ENCODE peak calls at places on chromosomes 6 and 20, in seven cellular contexts. V is NCI-H2029; O is activated naive CD4-positive, alpha-beta T cell; R is mammary epithelial cell; K is omental fat pad; W is OCI-LY7; J is astrocyte of the spinal cord. E is an unnamed sample.

GRCh38 chr6:23173231-23173630 is 603.9 kb downstream of the HDGFL1 start:
- DNase-seq in V (no peak), O (no peak), R (peak), K (no peak), W (no peak), J (no peak), E (no peak)

GRCh38 chr20:44071526-44072111 is 115.4 kb downstream of the JPH2 start:
- DNase-seq in V (no peak), O (no peak), R (no peak), K (no peak), W (no peak), J (no peak), E (no peak)

GRCh38 chr6:50708664-50709365 is 4.5 kb upstream of the TFAP2D start:
- DNase-seq in V (no peak), O (no peak), R (no peak), K (no peak), W (no peak), J (no peak), E (no peak)

GRCh38 chr20:51488331-51488730 is 54.2 kb downstream of the NFATC2 start:
- DNase-seq in V (no peak), O (no peak), R (no peak), K (no peak), W (no peak), J (no peak), E (no peak)

GRCh38 chr6:79070206-79070825 is 7.7 kb downstream of the PHIP start:
- DNase-seq in V (no peak), O (no peak), R (no peak), K (no peak), W (no peak), J (peak), E (no peak)

GRCh38 chr6:116145786-116146675 is 20.1 kb upstream of the COL10A1 start:
- DNase-seq in V (no peak), O (no peak), R (no peak), K (no peak), W (no peak), J (peak), E (no peak)

GRCh38 chr6:96899019-96899418 is 1.3 kb upstream of the NDUFAF4 start:
- DNase-seq in V (peak), O (no peak), R (peak), K (no peak), W (peak), J (peak), E (peak)

GRCh38 chr6:13355043-13355945 is 27.0 kb upstream of the TBC1D7 start:
- DNase-seq in V (no peak), O (no peak), R (peak), K (no peak), W (peak), J (peak), E (no peak)

GRCh38 chr20:19786311-19786710 is 28.3 kb downstream of the RIN2 start:
- DNase-seq in V (peak), O (no peak), R (peak), K (no peak), W (no peak), J (peak), E (no peak)

GRCh38 chr20:32004963-32005362 is 5.3 kb upstream of the CCM2L start:
- DNase-seq in V (no peak), O (no peak), R (no peak), K (no peak), W (no peak), J (no peak), E (no peak)

GRCh38 chr20:35592339-35592960 is 23.2 kb upstream of the SPAG4 start:
- DNase-seq in V (no peak), O (no peak), R (no peak), K (no peak), W (no peak), J (no peak), E (no peak)

GRCh38 chr6:148935705-148936306 is 189.0 kb downstream of the UST start:
- DNase-seq in V (no peak), O (no peak), R (peak), K (no peak), W (no peak), J (peak), E (no peak)

GRCh38 chr20:52727740-52728456 is 244.3 kb upstream of the TSHZ2 start:
- DNase-seq in V (no peak), O (no peak), R (no peak), K (no peak), W (no peak), J (no peak), E (no peak)

GRCh38 chr20:44287272-44288097 is 23.5 kb downstream of the FITM2 start:
- DNase-seq in V (no peak), O (no peak), R (no peak), K (no peak), W (no peak), J (no peak), E (no peak)

GRCh38 chr6:159582736-159583135 is 110.3 kb downstream of the SOD2 start:
- DNase-seq in V (no peak), O (no peak), R (no peak), K (no peak), W (no peak), J (no peak), E (no peak)

GRCh38 chr20:24684954-24685691 is 215.7 kb downstream of the SYNDIG1 start:
- DNase-seq in V (no peak), O (no peak), R (no peak), K (no peak), W (no peak), J (no peak), E (no peak)

GRCh38 chr6:93417421-93417996 is 1.9 kb downstream of the EPHA7 start:
- DNase-seq in V (peak), O (no peak), R (no peak), K (no peak), W (no peak), J (peak), E (peak)

GRCh38 chr6:48486876-48487275 is 375.9 kb upstream of the PTCHD4 start:
- DNase-seq in V (no peak), O (no peak), R (no peak), K (no peak), W (no peak), J (no peak), E (no peak)

GRCh38 chr6:41694815-41695536 is 40.4 kb downstream of the TFEB start:
- DNase-seq in V (peak), O (no peak), R (no peak), K (no peak), W (no peak), J (no peak), E (no peak)

GRCh38 chr6:98839788-98840361 is 5.5 kb downstream of the POU3F2 start:
- DNase-seq in V (no peak), O (no peak), R (no peak), K (no peak), W (no peak), J (peak), E (no peak)

GRCh38 chr6:392441-393390 is 1.2 kb downstream of the IRF4 start:
- DNase-seq in V (no peak), O (peak), R (no peak), K (no peak), W (peak), J (no peak), E (no peak)

GRCh38 chr6:37303891-37304503 is 46.1 kb upstream of the TMEM217 start:
- DNase-seq in V (no peak), O (no peak), R (peak), K (no peak), W (peak), J (peak), E (peak)

GRCh38 chr20:1994627-1995026 is 769 bp upstream of the PDYN start:
- DNase-seq in V (no peak), O (no peak), R (no peak), K (no peak), W (no peak), J (no peak), E (no peak)

GRCh38 chr6:81075974-81076373 is 676.5 kb downstream of the TENT5A start:
- DNase-seq in V (no peak), O (no peak), R (no peak), K (no peak), W (no peak), J (peak), E (no peak)

GRCh38 chr20:24339179-24339578 is 130.2 kb upstream of the SYNDIG1 start:
- DNase-seq in V (no peak), O (no peak), R (peak), K (no peak), W (no peak), J (peak), E (no peak)

GRCh38 chr6:7390218-7390878 is 740 bp downstream of the RIOK1 start:
- DNase-seq in V (no peak), O (no peak), R (no peak), K (no peak), W (peak), J (no peak), E (no peak)

GRCh38 chr6:56243518-56244070 is 3.8 kb downstream of the COL21A1 start:
- DNase-seq in V (no peak), O (no peak), R (no peak), K (no peak), W (no peak), J (no peak), E (no peak)

GRCh38 chr20:51132286-51132810 is 109.4 kb upstream of the KCNG1 start:
- DNase-seq in V (no peak), O (no peak), R (no peak), K (no peak), W (no peak), J (peak), E (no peak)

GRCh38 chr6:5746392-5747140 is 260.2 kb downstream of the NRN1 start:
- DNase-seq in V (peak), O (no peak), R (no peak), K (no peak), W (no peak), J (no peak), E (no peak)

GRCh38 chr20:2840967-2841531 is 504 bp downstream of the VPS16 start:
- DNase-seq in V (no peak), O (no peak), R (peak), K (peak), W (peak), J (peak), E (peak)

GRCh38 chr20:19628570-19629134 is 129.4 kb upstream of the RIN2 start:
- DNase-seq in V (peak), O (no peak), R (peak), K (peak), W (peak), J (peak), E (peak)

GRCh38 chr6:155448823-155449789 is 6.5 kb downstream of the NOX3 start:
- DNase-seq in V (peak), O (no peak), R (no peak), K (no peak), W (no peak), J (no peak), E (peak)

GRCh38 chr6:117399924-117400323 is 25.8 kb downstream of the ROS1 start:
- DNase-seq in V (no peak), O (no peak), R (peak), K (no peak), W (no peak), J (peak), E (no peak)

GRCh38 chr20:58508762-58509395 is 6.3 kb downstream of the APCDD1L start:
- DNase-seq in V (no peak), O (no peak), R (no peak), K (no peak), W (no peak), J (no peak), E (no peak)

GRCh38 chr6:23826587-23826986 is 299.4 kb upstream of the NRSN1 start:
- DNase-seq in V (no peak), O (no peak), R (no peak), K (no peak), W (no peak), J (no peak), E (no peak)

GRCh38 chr6:21664263-21665081 is 70.9 kb downstream of the SOX4 start:
- DNase-seq in V (peak), O (no peak), R (peak), K (no peak), W (no peak), J (peak), E (no peak)